ENCODE peak calls at places on chromosomes 5 and 9, in seven cellular contexts. Q, O, N, H, Z, W and U are unnamed samples.

GRCh38 chr5:43008369-43009158 is 31.6 kb downstream of the ANXA2R start:
- DNase-seq in W (peak; percentile 96), Q (peak; percentile 88), Z (peak; percentile 93), N (peak; percentile 88), H (no peak), O (peak; percentile 96), U (peak; percentile 88)

GRCh38 chr5:90941002-90941720 is 382.6 kb downstream of the ADGRV1 start:
- DNase-seq in W (no peak), O (no peak), H (no peak), N (no peak), Z (no peak), Q (no peak), U (no peak)

GRCh38 chr5:97405941-97406340 is 222.9 kb upstream of the RIOK2 start:
- DNase-seq in W (no peak), O (no peak), N (no peak), Q (no peak), Z (no peak), H (no peak), U (no peak)

GRCh38 chr5:116765441-116765840 is 190.8 kb upstream of the SEMA6A start:
- DNase-seq in W (no peak), Q (no peak), Z (no peak), N (no peak), O (no peak), H (no peak), U (no peak)

GRCh38 chr9:111974092-111974681 is 77.6 kb downstream of the UGCG start:
- DNase-seq in Z (no peak), H (no peak), N (no peak), W (peak; percentile 46), O (no peak), Q (no peak), U (no peak)

GRCh38 chr9:116027096-116027495 is 126.5 kb upstream of the PAPPA start:
- DNase-seq in N (no peak), O (no peak), H (no peak), W (peak; percentile 17), Q (no peak), Z (no peak), U (no peak)

GRCh38 chr5:159038907-159039306 is 60.8 kb downstream of the EBF1 start:
- DNase-seq in W (peak; percentile 85), H (no peak), Z (no peak), N (no peak), Q (no peak), O (no peak), U (no peak)

GRCh38 chr9:131976157-131976740 is 103.4 kb downstream of the MED27 start:
- DNase-seq in H (no peak), O (no peak), N (no peak), W (no peak), Q (no peak), Z (no peak), U (no peak)

GRCh38 chr5:151249280-151249679 is 3.7 kb upstream of the GM2A start:
- DNase-seq in W (no peak), O (no peak), Z (no peak), N (no peak), Q (no peak), H (no peak), U (no peak)

GRCh38 chr9:33255006-33255405 is 9.5 kb downstream of the BAG1 start:
- DNase-seq in H (no peak), N (no peak), Q (no peak), O (no peak), Z (no peak), W (no peak), U (no peak)

GRCh38 chr9:134841180-134841904 is 39.3 kb upstream of the FCN2 start:
- DNase-seq in N (no peak), H (no peak), O (no peak), W (no peak), Q (no peak), Z (no peak), U (no peak)

GRCh38 chr5:34001231-34001935 is 6.5 kb downstream of the AMACR start:
- DNase-seq in W (peak; percentile 20), Z (no peak), H (peak; percentile 20), Q (peak; percentile 66), O (no peak), N (no peak), U (no peak)

DNA sequence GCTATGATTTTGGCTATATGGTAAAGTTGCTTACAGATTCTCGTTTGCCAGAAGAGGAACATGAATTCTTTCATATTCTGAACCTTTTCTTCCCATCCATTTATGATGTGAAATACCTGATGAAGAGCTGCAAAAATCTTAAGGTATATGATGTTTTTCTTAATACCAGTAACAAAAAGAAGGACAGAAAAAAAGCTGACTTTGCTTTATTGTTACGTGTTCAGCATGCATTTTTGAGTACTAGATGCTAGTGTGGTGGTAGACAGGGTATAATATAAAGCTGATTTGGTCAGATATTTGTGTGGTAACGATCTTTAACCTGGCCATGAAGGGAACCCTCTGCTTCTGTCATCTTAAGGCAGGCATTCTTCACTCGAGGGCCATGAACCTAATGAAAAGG is 13.3 kb downstream of the CNOT8 start:
- DNase-seq in W (no peak), O (no peak), N (no peak), H (no peak), Q (no peak), Z (no peak), U (no peak)
- H3K27ac ChIP-seq in W (no peak overlapping the region), O (no peak overlapping the region), N (no peak overlapping the region), H (no peak overlapping the region), Q (no peak overlapping the region), Z (no peak overlapping the region), U (no peak overlapping the region)

DNA sequence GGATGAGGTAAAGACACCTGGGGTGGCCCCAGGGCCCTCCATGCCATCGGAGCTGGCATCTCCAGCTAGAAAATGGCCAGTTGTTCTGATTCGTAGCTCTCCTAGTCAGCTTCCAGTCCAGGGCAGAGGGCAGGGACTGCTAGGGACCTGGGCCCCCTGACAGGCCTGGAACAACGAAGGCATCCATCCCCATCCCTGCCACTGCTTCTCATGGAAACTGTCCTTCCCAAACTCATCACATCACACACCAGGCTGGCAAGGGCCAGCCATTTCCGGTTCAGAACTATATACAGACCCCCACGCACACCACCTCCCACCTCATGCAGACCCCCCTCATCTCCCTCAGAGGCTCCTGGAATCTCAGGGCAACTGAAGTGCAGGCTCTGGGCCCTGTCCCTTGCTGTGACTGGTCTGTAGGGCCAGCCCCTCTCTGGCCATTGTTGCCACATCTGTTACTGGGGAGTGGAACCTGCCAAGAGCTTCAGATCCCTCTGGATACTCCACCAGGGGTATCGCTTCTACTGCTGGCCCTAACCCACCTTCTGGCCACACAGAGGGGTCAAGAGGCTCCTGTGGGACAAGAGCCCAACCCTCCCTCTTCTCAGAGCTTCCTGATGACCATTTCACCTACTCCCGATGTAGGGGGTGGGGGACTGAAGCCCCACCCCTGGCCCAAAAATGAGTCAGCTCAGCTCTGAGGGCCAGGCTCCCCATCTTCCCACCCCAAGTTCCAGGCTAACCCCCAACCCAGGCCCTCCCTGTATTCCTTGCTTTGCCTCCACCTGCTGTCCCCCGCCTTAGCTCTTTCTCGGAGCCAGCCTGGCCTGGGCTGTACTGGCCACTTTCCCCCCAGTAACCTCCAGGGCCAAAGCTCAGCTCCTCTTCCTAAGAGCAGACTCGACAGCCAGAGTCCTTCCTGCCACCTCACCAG is 1.2 kb upstream of the MZB1 start:
- DNase-seq in Z (no peak), H (no peak), O (peak; percentile 56), Q (no peak), N (no peak), W (no peak), U (no peak)
- H3K4me3 ChIP-seq in Z (no peak overlapping the region), H (no peak overlapping the region), O (no peak overlapping the region), Q (no peak overlapping the region), N (no peak overlapping the region), W (no peak overlapping the region), U (no peak overlapping the region)

GRCh38 chr9:27407966-27408365 is 111.0 kb upstream of the EQTN start:
- DNase-seq in Q (no peak), W (peak; percentile 52), O (no peak), Z (no peak), N (no peak), H (no peak), U (no peak)
- H3K27ac ChIP-seq in Q (no peak overlapping the region), W (no peak overlapping the region), O (no peak overlapping the region), Z (no peak overlapping the region), N (no peak overlapping the region), H (no peak overlapping the region), U (peak overlapping the region; percentile 78)

GRCh38 chr5:95285406-95285761 is 490 bp upstream of the MCTP1 start:
- DNase-seq in Q (no peak), W (no peak), H (no peak), Z (no peak), N (no peak), O (no peak), U (no peak)
- H3K4me3 ChIP-seq in Q (peak overlapping the region; percentile 58), W (peak overlapping the region; percentile 53), H (peak overlapping the region; percentile 64), Z (no peak overlapping the region), N (peak overlapping the region; percentile 65), O (peak overlapping the region; percentile 68), U (peak overlapping the region; percentile 26)